ENCODE peak calls at places on chromosome 11, in six cellular contexts. Z is HEK293T, H is mesendoderm, U is ELF-1, Q is nephron progenitor cell, T is HT1080. J is an unnamed sample.

GRCh38 chr11:116557261-116557660 is 215.5 kb downstream of the BUD13 start:
- DNase-seq in Z (no peak), H (no peak), U (no peak), Q (no peak), T (peak; percentile 65), J (no peak)

GRCh38 chr11:58796333-58797049 is 48.0 kb downstream of the GLYATL2 start:
- DNase-seq in Z (no peak), H (peak; percentile 25), U (no peak), Q (no peak), T (no peak), J (no peak)

GRCh38 chr11:2761131-2762030 is 61.6 kb upstream of the KCNQ1OT1 start:
- DNase-seq in Z (no peak), H (no peak), U (no peak), Q (no peak), T (no peak), J (no peak)

GRCh38 chr11:123672568-123672967 is 18.1 kb upstream of the SCN3B start:
- DNase-seq in Z (no peak), H (no peak), U (no peak), Q (no peak), T (no peak), J (no peak)

GRCh38 chr11:77387701-77388100 is 86.2 kb downstream of the PAK1 start:
- DNase-seq in Z (no peak), H (no peak), U (no peak), Q (no peak), T (no peak), J (no peak)

GRCh38 chr11:105609832-105610781 is at the start of gene GRIA4:
- DNase-seq in Z (no peak), H (peak; percentile 70), U (peak; percentile 60), Q (peak; percentile 74), T (no peak), J (peak; percentile 65)

GRCh38 chr11:28833670-28834069 is 725.5 kb downstream of the METTL15 start:
- DNase-seq in Z (no peak), H (peak; percentile 56), U (no peak), Q (no peak), T (peak; percentile 95), J (no peak)

GRCh38 chr11:21180194-21180593 is 510.8 kb downstream of the NELL1 start:
- DNase-seq in Z (no peak), H (peak; percentile 6), U (no peak), Q (no peak), T (no peak), J (no peak)

GRCh38 chr11:13955971-13956421 is 6.5 kb upstream of the SPON1 start:
- DNase-seq in Z (peak; percentile 53), H (peak; percentile 81), U (peak; percentile 65), Q (peak; percentile 60), T (no peak), J (peak; percentile 75)

GRCh38 chr11:72528121-72528520 is 93.8 kb upstream of the CLPB start:
- DNase-seq in Z (no peak), H (no peak), U (no peak), Q (no peak), T (no peak), J (no peak)

GRCh38 chr11:68008381-68009337 is 1.5 kb upstream of the ALDH3B1 start:
- DNase-seq in Z (no peak), H (no peak), U (no peak), Q (no peak), T (no peak), J (no peak)

GRCh38 chr11:86134580-86135318 is 65.9 kb upstream of the PICALM start:
- DNase-seq in Z (no peak), H (no peak), U (no peak), Q (no peak), T (no peak), J (no peak)